ENCODE peak calls at places on chromosomes 13 and 19, in four cellular contexts. F, J, X and S are unnamed samples.

GRCh38 chr19:51142119-51142518 is at the start of gene SIGLEC7:
- DNase-seq in F (no peak), J (no peak), X (no peak), S (no peak)

GRCh38 chr19:31318790-31319189 is 30.4 kb downstream of the TSHZ3 start:
- DNase-seq in F (no peak), X (no peak), J (no peak), S (no peak)

GRCh38 chr19:5154129-5154798 is 185.4 kb downstream of the KDM4B start:
- DNase-seq in X (peak; percentile 79), J (peak; percentile 52), F (peak; percentile 91), S (peak; percentile 51)

GRCh38 chr13:43257765-43258164 is 234.4 kb downstream of the DNAJC15 start:
- DNase-seq in X (no peak), F (no peak), J (no peak), S (no peak)

GRCh38 chr19:2567580-2567979 is 91.7 kb downstream of the GADD45B start:
- DNase-seq in J (no peak), F (no peak), X (no peak), S (no peak)

GRCh38 chr19:18304496-18305312 is 18.2 kb downstream of the LSM4 start:
- DNase-seq in X (peak; percentile 88), J (peak; percentile 80), F (no peak), S (peak; percentile 79)

GRCh38 chr19:31262673-31263308 is 86.4 kb downstream of the TSHZ3 start:
- DNase-seq in F (no peak), J (no peak), X (no peak), S (no peak)

GRCh38 chr13:111177081-111177711 is 62.1 kb downstream of the ARHGEF7 start:
- DNase-seq in J (no peak), X (no peak), F (no peak), S (no peak)

GRCh38 chr13:32262165-32262564 is 53.0 kb downstream of the ZAR1L start:
- DNase-seq in J (no peak), X (no peak), F (no peak), S (no peak)

GRCh38 chr19:48770223-48770622 is 14.9 kb downstream of the FGF21 start:
- DNase-seq in J (no peak), F (no peak), X (no peak), S (no peak)

GRCh38 chr13:40189426-40189825 is 477.0 kb downstream of the FOXO1 start:
- DNase-seq in X (no peak), J (no peak), F (no peak), S (no peak)

GRCh38 chr13:44306401-44307192 is 67.0 kb upstream of the SERP2 start:
- DNase-seq in J (no peak), X (no peak), F (peak; percentile 57), S (peak; percentile 36)

GRCh38 chr19:30649934-30650614 is 277.9 kb downstream of the ZNF536 start:
- DNase-seq in F (peak; percentile 54), J (peak; percentile 57), X (peak; percentile 48), S (peak; percentile 72)

GRCh38 chr13:99321709-99322108 is 14.5 kb upstream of the GPR183 start:
- DNase-seq in J (no peak), X (no peak), F (no peak), S (no peak)

GRCh38 chr19:30664358-30665058 is 292.3 kb downstream of the ZNF536 start:
- DNase-seq in F (no peak), X (peak; percentile 17), J (peak; percentile 84), S (peak; percentile 31)

GRCh38 chr19:6718741-6719539 is 1.5 kb downstream of the C3 start:
- DNase-seq in J (peak; percentile 93), X (peak; percentile 99), F (no peak), S (peak; percentile 63)

GRCh38 chr19:1054102-1055027 is 12.6 kb upstream of the ARHGAP45 start:
- DNase-seq in J (no peak), X (no peak), F (no peak), S (no peak)

GRCh38 chr19:1055886-1056620 is 10.9 kb upstream of the ARHGAP45 start:
- DNase-seq in J (no peak), X (no peak), F (no peak), S (no peak)

GRCh38 chr19:1055028-1055425 is 11.9 kb upstream of the ARHGAP45 start:
- DNase-seq in X (no peak), J (no peak), F (no peak), S (no peak)

GRCh38 chr19:1058112-1058511 is 8.9 kb upstream of the ARHGAP45 start:
- DNase-seq in J (no peak), X (no peak), F (no peak), S (no peak)

GRCh38 chr19:1057185-1057857 is 9.6 kb upstream of the ARHGAP45 start:
- DNase-seq in J (no peak), X (no peak), F (no peak), S (no peak)
- TF ChIP-seq PHF8 in J (no peak), X (no peak), F (no peak), S (no peak)

DNA sequence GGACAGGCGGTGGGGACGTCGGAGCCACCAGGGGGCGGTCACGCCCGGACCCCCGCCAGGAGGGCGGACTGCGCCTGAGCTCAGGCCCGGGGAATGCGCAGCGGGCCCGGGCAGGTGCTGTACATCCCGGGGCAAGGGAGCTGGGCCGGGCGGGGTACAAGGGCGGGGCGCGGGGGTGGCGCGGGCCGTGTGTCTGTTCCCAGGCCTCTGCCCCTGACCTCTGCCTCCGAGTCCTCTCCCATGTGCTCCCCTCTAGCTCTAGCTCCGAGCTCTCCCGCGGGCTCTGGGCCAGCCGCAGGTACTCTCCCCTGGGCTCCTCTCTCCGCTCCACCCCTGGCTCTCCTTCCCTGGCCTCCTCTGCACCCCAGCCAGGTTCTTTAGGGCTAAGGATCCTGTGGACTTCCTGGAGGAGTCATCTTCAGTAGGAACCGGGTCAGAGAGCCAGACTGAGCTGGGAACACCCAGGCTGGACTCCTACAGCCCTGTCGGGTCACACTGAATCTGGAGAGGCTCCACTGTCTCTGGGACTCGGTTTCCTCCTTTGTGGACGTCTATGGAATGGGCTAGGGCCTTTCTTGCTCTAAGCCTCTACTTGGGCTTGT is 2.3 kb downstream of the PPP1R13L start:
- DNase-seq in X (peak; percentile 86), F (peak; percentile 88), J (no peak), S (peak; percentile 85)
- TF ChIP-seq PHF8 in X (no peak), F (no peak), J (no peak), S (no peak)

GRCh38 chr13:50948576-50948975 is 39.0 kb downstream of the RNASEH2B start:
- DNase-seq in J (no peak), X (no peak), F (no peak), S (no peak)

GRCh38 chr13:50955807-50956206 is 46.2 kb downstream of the RNASEH2B start:
- DNase-seq in F (no peak), J (no peak), X (no peak), S (no peak)

GRCh38 chr13:50950808-50951207 is 41.2 kb downstream of the RNASEH2B start:
- DNase-seq in F (no peak), J (no peak), X (no peak), S (no peak)

GRCh38 chr13:50955212-50955611 is 45.6 kb downstream of the RNASEH2B start:
- DNase-seq in X (no peak), J (no peak), F (no peak), S (no peak)

DNA sequence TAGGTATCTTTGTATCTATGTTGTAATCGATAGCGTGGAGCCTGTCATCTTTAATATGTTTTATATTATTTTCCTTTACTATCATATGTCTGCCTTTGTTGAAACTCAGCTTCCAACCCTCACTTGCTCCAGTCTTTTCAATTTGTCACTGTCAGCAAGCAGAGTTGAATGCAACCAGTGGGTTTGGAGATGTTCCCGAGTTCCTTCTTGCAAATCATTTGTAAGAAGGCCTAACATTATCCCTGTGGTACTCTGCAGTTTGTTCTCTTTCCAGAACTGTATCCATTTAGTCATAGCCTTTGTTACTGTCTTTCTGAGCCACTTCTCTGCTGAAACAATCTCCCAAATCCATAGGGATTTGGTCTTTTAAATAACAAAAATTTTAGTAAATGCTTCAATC is 41.8 kb downstream of the RNASEH2B start:
- DNase-seq in F (no peak), X (no peak), J (no peak), S (no peak)
- TF ChIP-seq PHF8 in F (no peak), X (no peak), J (no peak), S (no peak)

DNA sequence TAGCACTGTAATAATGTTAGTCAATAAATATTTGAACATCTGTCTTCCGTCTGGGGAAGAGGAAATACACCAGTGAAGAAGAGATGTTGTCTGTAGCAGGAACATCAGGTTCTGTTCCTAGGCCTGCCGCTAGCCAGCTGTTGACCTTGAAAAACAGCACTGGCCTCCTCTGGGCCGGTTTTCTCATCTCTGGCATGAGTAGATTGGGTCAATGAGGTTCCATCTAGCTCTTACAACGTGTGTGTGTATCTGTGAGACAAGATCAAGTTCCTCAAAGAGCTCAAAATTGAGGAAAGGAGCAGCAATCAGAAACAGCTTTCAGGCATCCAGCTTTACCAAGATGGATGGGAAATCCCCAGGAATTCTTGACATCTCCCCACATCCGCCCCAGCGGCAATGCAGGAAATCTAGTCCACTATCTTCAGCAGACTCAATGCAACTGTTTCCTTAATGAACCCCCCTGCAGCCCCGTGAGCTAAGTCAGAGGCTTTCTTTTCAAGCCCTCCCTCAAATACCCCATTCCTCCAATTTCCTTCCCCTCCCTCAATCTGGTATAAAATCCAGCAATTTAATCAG is 4.9 kb downstream of the FLT1 start:
- DNase-seq in J (no peak), F (no peak), X (no peak), S (no peak)
- TF ChIP-seq PHF8 in J (no peak), F (no peak), X (no peak), S (no peak)

DNA sequence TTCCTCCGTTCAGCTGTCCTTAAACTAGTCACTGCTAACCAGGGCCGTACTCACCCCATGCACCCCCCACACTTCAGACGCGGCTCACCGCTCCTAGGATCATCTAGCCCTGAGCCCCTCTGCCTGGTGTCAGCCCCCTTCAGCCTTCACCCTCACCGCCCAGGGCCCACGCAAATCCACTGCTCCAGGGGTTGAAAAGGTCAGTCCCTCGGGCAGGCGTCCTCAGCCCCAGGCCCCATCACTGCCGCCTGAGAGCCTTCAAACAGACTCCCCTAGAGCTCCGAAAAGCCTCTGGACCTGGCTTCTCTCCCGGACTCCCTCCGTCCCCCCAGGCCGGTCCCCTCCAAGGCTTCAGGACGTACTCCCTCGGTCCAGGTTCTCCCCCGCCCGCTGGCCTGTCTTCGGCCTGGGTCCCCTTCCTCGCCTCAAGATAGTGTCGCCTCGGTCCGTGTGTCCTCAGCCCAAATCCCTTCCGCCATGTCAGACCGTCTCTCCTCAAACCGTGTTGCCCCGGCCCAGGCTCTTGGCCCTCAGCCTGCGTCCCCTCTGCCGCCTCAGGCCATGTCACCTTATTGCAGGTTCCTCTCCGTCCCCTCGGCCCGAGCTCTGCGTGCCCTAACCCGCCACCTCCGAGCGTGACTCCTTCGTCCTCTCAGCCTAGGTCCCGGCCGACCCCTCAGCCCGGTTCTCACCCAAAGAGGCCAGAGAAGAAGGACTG is 553 bp downstream of the NAPA start:
- DNase-seq in F (no peak), X (peak; percentile 39), J (no peak), S (no peak)
- TF ChIP-seq PHF8 in F (no peak), X (no peak), J (no peak), S (peak; percentile 61)